ENCODE peak calls at places on chromosomes 5 and 9, in five cellular contexts. T is IMR-90, U is uterus, F is Peyer's patch, I is heart left ventricle. R is an unnamed sample.

GRCh38 chr5:143770430-143770829 is 41.5 kb upstream of the HMHB1 start:
- DNase-seq in T (no peak), U (no peak), F (no peak), I (no peak), R (no peak)

GRCh38 chr5:34838785-34839714 is at the start of gene TTC23L:
- DNase-seq in T (peak; percentile 79), U (peak; percentile 90), F (peak; percentile 91), I (peak; percentile 90), R (peak; percentile 93)

GRCh38 chr5:92119110-92119509 is 736.0 kb upstream of the ARRDC3 start:
- DNase-seq in T (no peak), U (no peak), F (no peak), I (no peak), R (no peak)

GRCh38 chr9:28031521-28032177 is 458.4 kb upstream of the C9orf72 start:
- DNase-seq in T (no peak), U (no peak), F (no peak), I (no peak), R (no peak)

GRCh38 chr9:89313842-89314241 is 2.8 kb downstream of the CKS2 start:
- DNase-seq in T (peak; percentile 46), U (no peak), F (no peak), I (no peak), R (no peak)

GRCh38 chr9:665296-665695 is 176.2 kb upstream of the DMRT1 start:
- DNase-seq in T (no peak), U (no peak), F (no peak), I (no peak), R (no peak)

GRCh38 chr5:93791520-93791972 is 50.1 kb upstream of the POU5F2 start:
- DNase-seq in T (peak; percentile 61), U (no peak), F (no peak), I (no peak), R (no peak)

GRCh38 chr5:10332301-10332700 is 21.2 kb upstream of the MARCHF6 start:
- DNase-seq in T (no peak), U (no peak), F (no peak), I (no peak), R (no peak)

GRCh38 chr5:176660860-176661641 is 13.8 kb downstream of the TSPAN17 start:
- DNase-seq in T (peak; percentile 62), U (peak; percentile 59), F (peak; percentile 59), I (peak; percentile 71), R (peak; percentile 81)

GRCh38 chr9:93132287-93132927 is 1.6 kb downstream of the NINJ1 start:
- DNase-seq in T (no peak), U (peak; percentile 81), F (no peak), I (peak; percentile 85), R (peak; percentile 92)

GRCh38 chr5:2038337-2039179 is 155.8 kb upstream of the IRX4 start:
- DNase-seq in T (peak; percentile 3), U (peak; percentile 38), F (peak; percentile 21), I (peak; percentile 73), R (peak; percentile 81)

GRCh38 chr9:6896562-6896961 is 138.8 kb downstream of the KDM4C start:
- DNase-seq in T (peak; percentile 34), U (no peak), F (no peak), I (no peak), R (no peak)

GRCh38 chr5:69450116-69450515 is 35.2 kb downstream of the MARVELD2 start:
- DNase-seq in T (peak; percentile 96), U (no peak), F (no peak), I (no peak), R (no peak)

GRCh38 chr9:137314561-137315560 is 12.8 kb upstream of the NRARP start:
- DNase-seq in T (no peak), U (peak; percentile 15), F (no peak), I (peak; percentile 37), R (peak; percentile 57)

GRCh38 chr5:67405101-67405364 is 208.4 kb upstream of the CD180 start:
- DNase-seq in T (no peak), U (no peak), F (no peak), I (no peak), R (no peak)

GRCh38 chr9:133975511-133975910 is 16.6 kb downstream of the VAV2 start:
- DNase-seq in T (no peak), U (no peak), F (no peak), I (no peak), R (no peak)

GRCh38 chr9:133973111-133973790 is 18.9 kb downstream of the VAV2 start:
- DNase-seq in T (no peak), U (no peak), F (peak; percentile 57), I (peak; percentile 29), R (peak; percentile 49)

GRCh38 chr9:133974631-133975341 is 17.3 kb downstream of the VAV2 start:
- DNase-seq in T (no peak), U (peak; percentile 50), F (no peak), I (no peak), R (peak; percentile 68)

GRCh38 chr9:133972041-133972970 is 19.8 kb downstream of the VAV2 start:
- DNase-seq in T (no peak), U (no peak), F (no peak), I (peak; percentile 19), R (peak; percentile 48)

GRCh38 chr9:133973791-133974630 is 18.1 kb downstream of the VAV2 start:
- DNase-seq in T (no peak), U (no peak), F (no peak), I (peak; percentile 9), R (peak; percentile 93)
- TF ChIP-seq POLR2A in T (no peak), U (no peak), F (peak; percentile 80), I (no peak), R (peak; percentile 52)

DNA sequence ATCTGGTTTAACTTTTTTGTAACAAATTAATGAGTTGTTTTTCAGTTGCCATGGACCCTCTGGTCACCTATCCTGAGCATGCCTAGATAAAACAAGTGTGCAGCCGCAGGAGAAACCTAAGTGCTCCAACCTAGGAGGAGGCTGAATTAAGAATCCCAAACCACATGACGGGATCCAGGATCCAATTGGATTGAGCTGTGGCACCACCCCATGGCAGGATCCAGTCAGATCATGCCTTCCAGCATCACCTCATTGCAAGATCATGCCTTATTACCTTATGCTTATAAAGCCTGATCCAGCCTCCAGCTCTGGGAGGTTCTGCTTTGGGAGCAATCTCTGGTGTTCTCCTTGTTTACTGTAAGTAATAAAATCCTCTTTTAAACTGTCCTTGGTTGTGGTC is 662.0 kb downstream of the TLR4 start:
- DNase-seq in T (no peak), U (no peak), F (no peak), I (no peak), R (no peak)
- TF ChIP-seq CTCF in T (no peak), U (no peak), F (no peak), I (no peak), R (no peak)

DNA sequence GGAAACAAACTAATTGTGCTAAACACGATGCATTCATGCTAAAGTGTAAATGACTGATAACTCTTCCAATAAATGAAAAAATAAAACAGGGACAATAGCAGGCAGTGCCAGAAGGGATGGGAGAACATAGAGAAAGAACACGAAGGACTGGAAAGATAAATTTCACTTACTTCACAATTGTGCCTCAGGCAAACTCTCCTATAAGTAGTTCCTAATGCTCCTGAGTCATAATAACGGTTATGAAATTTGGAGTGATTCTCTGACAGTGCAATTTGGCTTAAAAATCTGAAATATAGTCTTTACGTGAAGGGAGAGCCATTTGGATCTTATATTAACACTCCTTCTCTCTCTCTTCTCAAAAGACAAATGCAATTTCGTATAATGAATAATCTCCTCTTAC is 2218.5 kb downstream of the MAT2B start:
- DNase-seq in T (no peak), U (no peak), F (no peak), I (no peak), R (no peak)
- H3K9me3 ChIP-seq in T (peaks cover 5% of the 10 kb centered on the region), U (no peaks in the 10 kb centered on the region), F (no peaks in the 10 kb centered on the region), I (no peaks in the 10 kb centered on the region), R (no peaks in the 10 kb centered on the region)

DNA sequence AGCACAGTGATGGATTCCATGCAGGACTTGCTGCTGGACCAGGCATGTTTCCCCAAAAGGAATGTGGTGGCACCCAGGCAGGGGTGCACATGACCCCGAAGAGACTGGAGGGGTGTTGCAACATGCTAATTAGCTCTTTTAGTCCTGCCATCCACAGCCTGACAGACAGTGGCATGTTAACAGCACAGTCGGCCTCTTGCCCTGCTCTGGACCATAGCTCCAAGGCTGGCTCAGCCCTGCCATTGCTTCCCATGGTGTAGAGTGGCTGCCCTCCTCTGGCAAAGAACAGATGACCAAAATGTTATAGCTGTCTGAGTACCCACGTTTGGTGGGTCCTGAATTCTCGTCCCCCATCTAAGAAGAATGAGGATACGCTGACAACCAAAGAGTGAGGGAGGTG is 736.4 kb upstream of the PTPRD start:
- DNase-seq in T (no peak), U (no peak), F (no peak), I (no peak), R (no peak)
- TF ChIP-seq POLR2A in T (no peak), U (no peak), F (no peak), I (no peak), R (no peak)

GRCh38 chr5:63822633-63823032 is 139.6 kb downstream of the HTR1A start:
- DNase-seq in T (no peak), U (no peak), F (no peak), I (no peak), R (no peak)
- TF ChIP-seq CTCF in T (no peak), U (no peak), F (no peak), I (no peak), R (no peak)

R was measured in right lobe of liver.